ENCODE peak calls at places on chromosomes 5 and 9, in ten cellular contexts. J is GM23248, Z is OCI-LY7, H is kidney, E is HAP-1, O is Peyer's patch, S is colonic mucosa, C is IMR-90, L is tibial artery, P is ovary. I is an unnamed sample. For H3K4me1, the result is how much of the 10 kb centered on the place peaks cover.

GRCh38 chr5:59487838-59488729 is 405.4 kb downstream of the PDE4D start:
- DNase-seq in H (no peak), O (no peak), C (no peak), Z (no peak), J (no peak), S (no peak), P (no peak), E (no peak), L (no peak), I (no peak)

GRCh38 chr9:122190597-122191381 is 31.1 kb downstream of the MORN5 start:
- DNase-seq in C (peak), E (no peak), P (no peak), Z (no peak), O (no peak), J (peak), S (peak), H (no peak), L (no peak), I (no peak)

GRCh38 chr9:116959775-116960174 is 272.7 kb downstream of the TRIM32 start:
- DNase-seq in Z (no peak), H (peak), C (peak), L (no peak), P (no peak), S (no peak), O (no peak), E (no peak), J (peak), I (no peak)

GRCh38 chr5:149615976-149616375 is 34.7 kb downstream of the ARHGEF37 start:
- DNase-seq in P (no peak), C (no peak), Z (no peak), E (no peak), H (no peak), S (no peak), O (no peak), J (no peak), L (no peak), I (no peak)

GRCh38 chr5:65927497-65928340 is 1.3 kb downstream of the ERBIN start:
- DNase-seq in C (peak), L (no peak), P (no peak), J (peak), S (peak), H (no peak), Z (peak), O (peak), E (peak), I (peak)

GRCh38 chr5:6675784-6676499 is 37.3 kb upstream of the TENT4A start:
- DNase-seq in Z (no peak), H (no peak), P (no peak), J (no peak), O (no peak), S (no peak), L (no peak), E (no peak), C (no peak), I (no peak)

GRCh38 chr5:158483202-158483870 is 616.4 kb downstream of the EBF1 start:
- DNase-seq in C (no peak), J (no peak), L (no peak), Z (no peak), S (no peak), P (no peak), E (no peak), O (no peak), H (no peak), I (no peak)

GRCh38 chr5:129973716-129974426 is 69.6 kb downstream of the CHSY3 start:
- DNase-seq in S (no peak), J (peak), E (no peak), L (no peak), C (peak), Z (no peak), H (no peak), P (no peak), O (no peak), I (no peak)

GRCh38 chr9:14146201-14146890 is 167.6 kb downstream of the NFIB start:
- DNase-seq in H (no peak), P (no peak), Z (no peak), E (no peak), L (no peak), O (no peak), S (no peak), C (no peak), J (peak), I (no peak)

GRCh38 chr9:29556317-29556716 is 1983.0 kb upstream of the C9orf72 start:
- DNase-seq in Z (no peak), O (no peak), L (no peak), S (no peak), P (no peak), J (peak), C (no peak), E (no peak), H (no peak), I (no peak)

GRCh38 chr9:134945509-134946275 is 28.0 kb upstream of the FCN1 start:
- DNase-seq in C (no peak), Z (no peak), E (no peak), O (no peak), H (no peak), S (no peak), P (no peak), J (no peak), L (no peak), I (no peak)

GRCh38 chr5:163508753-163509152 is 3.3 kb downstream of the MAT2B start:
- DNase-seq in Z (no peak), O (no peak), L (no peak), H (no peak), C (no peak), E (no peak), J (no peak), P (no peak), S (no peak), I (no peak)

GRCh38 chr5:179696605-179697004 is 2.2 kb upstream of the CANX start:
- DNase-seq in S (no peak), E (no peak), H (no peak), O (no peak), P (no peak), C (no peak), J (no peak), Z (peak), L (no peak), I (no peak)

GRCh38 chr9:70470050-70471015 is 55.9 kb upstream of the KLF9 start:
- DNase-seq in E (no peak), O (no peak), C (no peak), Z (no peak), H (no peak), S (peak), P (no peak), J (peak), L (peak), I (no peak)

GRCh38 chr9:74391816-74392215 is 105.3 kb upstream of the RORB start:
- DNase-seq in E (no peak), C (no peak), O (no peak), P (no peak), Z (no peak), L (no peak), H (no peak), J (no peak), S (no peak), I (no peak)

GRCh38 chr9:120985759-120986353 is 59.3 kb upstream of the TRAF1 start:
- DNase-seq in L (no peak), S (no peak), E (peak), P (no peak), J (peak), Z (peak), C (peak), O (no peak), H (no peak), I (no peak)

GRCh38 chr5:128146671-128147070 is 63.1 kb downstream of the SLC12A2 start:
- DNase-seq in P (no peak), H (no peak), J (no peak), O (no peak), S (no peak), C (no peak), E (no peak), L (no peak), Z (no peak), I (no peak)

GRCh38 chr9:131803758-131804411 is 64.0 kb upstream of the RAPGEF1 start:
- DNase-seq in O (no peak), L (no peak), P (no peak), Z (no peak), H (peak), S (no peak), C (no peak), E (no peak), J (no peak), I (no peak)

GRCh38 chr5:138762110-138762509 is 8.9 kb downstream of the CTNNA1 start:
- DNase-seq in L (no peak), P (no peak), O (no peak), J (peak), E (no peak), S (no peak), H (no peak), Z (no peak), C (no peak), I (no peak)

GRCh38 chr5:66793049-66793448 is 196.9 kb downstream of the MAST4 start:
- DNase-seq in O (no peak), L (no peak), P (no peak), H (no peak), C (no peak), E (no peak), S (no peak), J (no peak), Z (no peak), I (no peak)

GRCh38 chr5:111511174-111512025 is 935 bp downstream of the STARD4 start:
- DNase-seq in C (peak), L (no peak), J (peak), E (no peak), P (no peak), H (no peak), O (no peak), Z (peak), S (peak), I (no peak)

GRCh38 chr5:66224773-66225553 is 80.9 kb downstream of the SREK1 start:
- DNase-seq in H (no peak), P (no peak), Z (no peak), E (no peak), C (no peak), O (no peak), L (no peak), J (no peak), S (no peak), I (no peak)

GRCh38 chr5:71601222-71602026 is 14.3 kb downstream of the MCCC2 start:
- DNase-seq in P (no peak), O (peak), S (peak), J (peak), Z (peak), E (peak), C (peak), H (no peak), L (peak), I (peak)

GRCh38 chr5:116492016-116492623 is 82.5 kb downstream of the SEMA6A start:
- DNase-seq in O (no peak), E (no peak), L (no peak), P (no peak), Z (peak), C (peak), S (no peak), H (no peak), J (peak), I (no peak)
- H3K4me1 ChIP-seq in O (under half), E (under half), L (under half), P (under half), Z (under half), C (under half), S (under half), H (under half), J (under half), I (under half)

GRCh38 chr9:123339666-123340414 is 16.2 kb upstream of the CRB2 start:
- DNase-seq in L (no peak), Z (peak), C (no peak), E (no peak), S (no peak), H (no peak), J (no peak), P (no peak), O (peak), I (peak)
- H3K4me3 ChIP-seq in L (peak), Z (peak), C (no peak), E (no peak), S (peak), H (no peak), J (no peak), P (no peak), O (peak), I (peak)

GRCh38 chr5:173667702-173668101 is 51.3 kb upstream of the BOD1 start:
- DNase-seq in Z (no peak), C (no peak), J (no peak), P (no peak), E (no peak), S (no peak), L (no peak), H (no peak), O (no peak), I (no peak)
- H3K4me1 ChIP-seq in Z (under half), C (under half), J (under half), P (under half), E (under half), S (under half), L (under half), H (under half), O (under half), I (under half)

GRCh38 chr5:32531885-32532520 is 53.4 kb upstream of the SUB1 start:
- DNase-seq in O (no peak), H (no peak), Z (peak), E (no peak), L (no peak), P (no peak), S (no peak), C (peak), J (peak), I (peak)
- H3K4me3 ChIP-seq in O (no peak), H (no peak), Z (peak), E (no peak), L (no peak), P (no peak), S (peak), C (no peak), J (peak), I (peak)

GRCh38 chr9:93461810-93462209 is 8.4 kb upstream of the FAM120AOS start:
- DNase-seq in C (no peak), H (no peak), L (no peak), O (no peak), P (no peak), S (no peak), E (no peak), Z (no peak), J (peak), I (no peak)
- H3K4me1 ChIP-seq in C (under half), H (under half), L (half or more), O (under half), P (under half), S (half or more), E (under half), Z (half or more), J (under half), I (half or more)

DNA sequence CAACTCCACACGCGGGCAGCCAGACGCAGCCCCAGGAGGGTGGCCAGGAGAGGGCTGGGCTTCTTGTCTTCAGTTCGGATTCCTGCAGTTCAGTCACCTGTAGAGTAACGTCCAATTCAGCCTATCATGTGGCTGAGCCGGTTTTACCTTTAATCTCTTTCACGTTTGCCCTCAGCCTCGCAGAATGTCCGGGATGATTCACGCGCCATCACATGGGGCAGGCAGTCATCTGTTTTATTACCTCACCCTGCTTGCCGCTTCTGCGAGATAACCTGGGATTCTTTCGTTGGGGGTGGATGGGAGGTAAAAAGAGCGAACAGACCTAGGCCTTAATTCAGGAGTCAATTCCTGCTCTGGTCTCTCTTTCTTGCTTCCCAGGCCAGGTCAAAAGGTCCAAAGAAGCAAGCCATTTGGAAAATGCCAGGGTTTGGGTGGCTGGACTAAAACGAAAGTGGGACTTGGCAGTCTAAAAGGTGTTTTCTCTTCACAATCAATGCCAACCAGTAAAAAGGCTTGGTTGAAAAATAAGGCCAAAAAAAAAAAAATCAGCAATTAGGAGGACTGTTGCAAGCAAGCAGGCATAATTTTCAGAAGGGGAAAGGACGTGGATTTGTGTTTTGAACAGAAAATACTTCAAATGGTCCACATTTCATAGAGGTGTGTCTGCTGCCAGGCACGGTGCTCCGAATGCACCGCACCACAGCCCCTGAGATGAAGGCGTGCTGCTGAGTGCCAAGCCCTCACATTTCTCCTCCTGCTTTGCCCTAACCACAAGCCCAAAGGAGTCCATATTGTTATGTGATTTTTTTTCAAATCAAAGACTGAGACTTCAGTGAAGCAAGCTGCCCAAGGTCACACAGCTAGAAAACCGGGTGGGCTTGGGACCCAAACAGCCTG is 2.8 kb upstream of the WWC1 start:
- DNase-seq in E (no peak), P (no peak), O (no peak), L (no peak), Z (no peak), C (no peak), S (peak), H (peak), J (no peak), I (no peak)
- H3K4me3 ChIP-seq in E (no peak), P (no peak), O (peak), L (no peak), Z (no peak), C (no peak), S (peak), H (peak), J (no peak), I (no peak)

DNA sequence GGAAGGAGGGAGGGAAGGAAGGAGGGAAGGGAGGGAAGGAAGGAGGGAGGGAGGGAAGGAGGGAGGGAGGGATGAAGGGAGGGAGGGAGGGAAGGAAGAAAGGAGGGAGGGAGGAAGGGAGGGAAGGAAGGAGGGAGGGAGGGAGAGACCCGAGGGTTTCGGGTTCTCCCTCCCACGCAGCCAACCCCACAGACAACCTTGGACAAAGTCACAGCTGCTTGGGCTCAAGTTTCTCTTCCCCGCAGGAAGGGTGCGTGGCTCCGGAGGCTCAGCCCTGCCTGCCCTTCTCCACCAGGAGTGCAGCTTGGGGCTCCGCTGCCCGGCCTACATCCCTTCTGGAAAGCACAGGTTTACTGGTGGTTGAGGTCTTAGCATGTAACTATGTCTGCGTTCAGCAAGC is 15.1 kb downstream of the SLC12A7 start:
- DNase-seq in O (no peak), Z (no peak), C (no peak), P (no peak), S (no peak), E (no peak), L (no peak), H (no peak), J (no peak), I (no peak)
- H3K4me1 ChIP-seq in O (under half), Z (under half), C (under half), P (under half), S (under half), E (under half), L (under half), H (under half), J (under half), I (under half)

DNA sequence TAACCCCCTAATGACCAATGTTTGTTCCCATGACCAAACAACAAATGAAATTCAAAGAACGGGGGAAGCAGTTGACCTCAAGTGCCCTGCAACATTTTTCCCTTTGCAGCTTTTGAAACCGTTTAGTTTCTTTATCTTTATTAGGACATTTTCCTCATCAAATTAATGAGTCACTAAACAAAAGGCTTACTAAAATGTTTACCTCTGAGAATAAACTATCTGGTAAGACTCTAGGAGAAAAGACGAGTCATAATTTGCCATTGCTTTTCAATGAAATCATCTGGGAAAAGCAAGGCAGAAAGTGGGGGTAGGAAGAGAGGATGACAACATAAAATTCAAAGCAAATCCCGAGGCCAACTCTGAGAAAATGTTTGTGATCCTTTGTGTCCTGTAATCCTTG is 57.3 kb downstream of the LHFPL2 start:
- DNase-seq in O (no peak), Z (no peak), S (no peak), P (no peak), H (no peak), C (peak), L (no peak), E (no peak), J (peak), I (no peak)
- H3K4me3 ChIP-seq in O (no peak), Z (no peak), S (no peak), P (no peak), H (no peak), C (peak), L (no peak), E (no peak), J (peak), I (no peak)

I was measured in CD8-positive, alpha-beta memory T cell.